ENCODE peak calls at places on chromosomes 4 and X, in nine cellular contexts. One of them, this sample, is unnamed.

GRCh38 chr4:168421671-168422070 is 58.6 kb downstream of the DDX60L start:
- DNase-seq in A549: no peak
- DNase-seq in suprapubic skin: no peak
- DNase-seq in transverse colon: no peak
- DNase-seq in uterus: no peak
- DNase-seq in NB4: no peak
- DNase-seq in gastrocnemius medialis: no peak
- DNase-seq in IMR-90: peak
- DNase-seq in HepG2: no peak
- DNase-seq in this sample: no peak

GRCh38 chr4:151095142-151095541 is 4.3 kb upstream of the RPS3A start:
- DNase-seq in suprapubic skin: no peak
- DNase-seq in uterus: no peak
- DNase-seq in gastrocnemius medialis: no peak
- DNase-seq in IMR-90: no peak
- DNase-seq in transverse colon: no peak
- DNase-seq in HepG2: no peak
- DNase-seq in NB4: no peak
- DNase-seq in A549: no peak
- DNase-seq in this sample: no peak

GRCh38 chr4:81631958-81632439 is 160.3 kb upstream of the RASGEF1B start:
- DNase-seq in uterus: no peak
- DNase-seq in suprapubic skin: no peak
- DNase-seq in HepG2: peak
- DNase-seq in NB4: no peak
- DNase-seq in A549: no peak
- DNase-seq in transverse colon: no peak
- DNase-seq in gastrocnemius medialis: no peak
- DNase-seq in IMR-90: peak
- DNase-seq in this sample: no peak

GRCh38 chr4:7045961-7046921 is 3.1 kb downstream of the TADA2B start:
- DNase-seq in gastrocnemius medialis: peak
- DNase-seq in transverse colon: no peak
- DNase-seq in IMR-90: no peak
- DNase-seq in HepG2: no peak
- DNase-seq in A549: no peak
- DNase-seq in suprapubic skin: no peak
- DNase-seq in uterus: no peak
- DNase-seq in NB4: peak
- DNase-seq in this sample: no peak

GRCh38 chrX:104987063-104987462 is 233.4 kb downstream of the TEX13A start:
- DNase-seq in suprapubic skin: no peak
- DNase-seq in A549: no peak
- DNase-seq in IMR-90: no peak
- DNase-seq in NB4: no peak
- DNase-seq in HepG2: no peak
- DNase-seq in gastrocnemius medialis: no peak
- DNase-seq in transverse colon: no peak
- DNase-seq in uterus: no peak
- DNase-seq in this sample: no peak

GRCh38 chr4:151801547-151802516 is 41.0 kb upstream of the GATB start:
- DNase-seq in transverse colon: peak
- DNase-seq in gastrocnemius medialis: no peak
- DNase-seq in A549: peak
- DNase-seq in IMR-90: peak
- DNase-seq in suprapubic skin: no peak
- DNase-seq in HepG2: peak
- DNase-seq in NB4: peak
- DNase-seq in uterus: peak
- DNase-seq in this sample: no peak

GRCh38 chr4:46506876-46507275 is 116.9 kb upstream of the GABRA2 start:
- DNase-seq in IMR-90: no peak
- DNase-seq in A549: no peak
- DNase-seq in gastrocnemius medialis: no peak
- DNase-seq in transverse colon: no peak
- DNase-seq in suprapubic skin: no peak
- DNase-seq in uterus: no peak
- DNase-seq in HepG2: no peak
- DNase-seq in NB4: no peak
- DNase-seq in this sample: no peak

GRCh38 chr4:125313989-125314602 is 659 bp upstream of the FAT4 start:
- DNase-seq in NB4: no peak
- DNase-seq in suprapubic skin: no peak
- DNase-seq in gastrocnemius medialis: no peak
- DNase-seq in uterus: no peak
- DNase-seq in A549: no peak
- DNase-seq in HepG2: peak
- DNase-seq in transverse colon: no peak
- DNase-seq in IMR-90: peak
- DNase-seq in this sample: no peak

GRCh38 chr4:112889619-112890294 is 159.7 kb upstream of the ANK2 start:
- DNase-seq in gastrocnemius medialis: no peak
- DNase-seq in IMR-90: peak
- DNase-seq in A549: no peak
- DNase-seq in transverse colon: no peak
- DNase-seq in HepG2: no peak
- DNase-seq in NB4: peak
- DNase-seq in uterus: no peak
- DNase-seq in suprapubic skin: no peak
- DNase-seq in this sample: no peak

GRCh38 chr4:159966741-159967140 is 863.9 kb downstream of the RAPGEF2 start:
- DNase-seq in IMR-90: no peak
- DNase-seq in NB4: no peak
- DNase-seq in A549: no peak
- DNase-seq in gastrocnemius medialis: no peak
- DNase-seq in transverse colon: no peak
- DNase-seq in uterus: no peak
- DNase-seq in HepG2: no peak
- DNase-seq in suprapubic skin: no peak
- DNase-seq in this sample: no peak

DNA sequence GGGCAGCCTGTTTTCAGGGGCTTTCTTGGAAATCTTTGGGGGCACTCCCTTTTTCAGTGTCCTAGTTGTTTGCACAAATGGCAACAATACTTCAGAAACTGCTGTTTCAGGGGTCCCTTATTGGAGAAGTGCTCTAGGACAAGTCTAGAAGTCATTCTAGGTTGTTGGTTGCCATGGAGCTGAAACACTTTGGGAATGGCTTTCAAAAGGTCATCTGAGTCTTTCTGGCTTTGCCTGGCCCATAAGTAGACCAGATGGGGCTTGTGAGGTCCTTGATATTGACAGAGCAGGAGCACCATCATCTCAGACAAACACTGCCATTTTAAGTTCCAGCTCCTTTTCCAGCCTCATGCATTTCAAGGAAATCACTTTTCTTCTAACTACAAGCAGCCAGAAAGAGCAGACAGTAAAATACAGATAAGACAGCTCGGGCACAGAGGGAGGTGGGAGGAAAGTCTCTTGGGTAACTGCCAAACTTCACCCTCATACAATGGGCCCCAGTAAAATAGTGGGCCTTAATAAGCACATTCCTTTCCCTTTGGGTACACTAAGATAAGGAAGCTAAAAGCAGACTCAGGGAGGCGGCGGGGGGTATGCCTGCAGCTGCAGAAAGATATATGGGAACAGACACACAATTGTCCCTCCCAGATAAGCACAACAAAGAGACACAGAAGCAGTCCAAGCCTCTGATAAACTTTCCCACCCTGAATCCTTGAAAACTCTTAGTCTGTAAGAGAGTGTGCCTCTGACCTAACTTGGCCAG is 8.5 kb upstream of the NXF3 start:
- DNase-seq in A549: no peak
- DNase-seq in IMR-90: no peak
- DNase-seq in NB4: no peak
- DNase-seq in transverse colon: no peak
- DNase-seq in uterus: no peak
- DNase-seq in gastrocnemius medialis: no peak
- DNase-seq in suprapubic skin: no peak
- DNase-seq in HepG2: peak
- DNase-seq in this sample: no peak
- TF ChIP-seq POLR2A in A549: no peak
- TF ChIP-seq POLR2A in IMR-90: no peak
- TF ChIP-seq POLR2A in NB4: no peak
- TF ChIP-seq POLR2A in transverse colon: no peak
- TF ChIP-seq POLR2A in uterus: no peak
- TF ChIP-seq POLR2A in gastrocnemius medialis: no peak
- TF ChIP-seq POLR2A in suprapubic skin: no peak
- TF ChIP-seq POLR2A in HepG2: no peak
- TF ChIP-seq POLR2A in this sample: no peak

GRCh38 chrX:288561-288991 is 7.4 kb downstream of the PLCXD1 start:
- DNase-seq in uterus: no peak
- DNase-seq in HepG2: no peak
- DNase-seq in suprapubic skin: peak
- DNase-seq in IMR-90: no peak
- DNase-seq in A549: no peak
- DNase-seq in gastrocnemius medialis: no peak
- DNase-seq in NB4: no peak
- DNase-seq in transverse colon: no peak
- DNase-seq in this sample: no peak

GRCh38 chrX:285076-285677 is 4.0 kb downstream of the PLCXD1 start:
- DNase-seq in transverse colon: no peak
- DNase-seq in IMR-90: no peak
- DNase-seq in suprapubic skin: no peak
- DNase-seq in uterus: no peak
- DNase-seq in gastrocnemius medialis: no peak
- DNase-seq in HepG2: no peak
- DNase-seq in A549: no peak
- DNase-seq in NB4: no peak
- DNase-seq in this sample: no peak

GRCh38 chrX:281166-281999 is at the start of gene PLCXD1:
- DNase-seq in transverse colon: no peak
- DNase-seq in NB4: no peak
- DNase-seq in HepG2: peak
- DNase-seq in uterus: peak
- DNase-seq in A549: peak
- DNase-seq in suprapubic skin: peak
- DNase-seq in IMR-90: peak
- DNase-seq in gastrocnemius medialis: no peak
- DNase-seq in this sample: no peak

GRCh38 chrX:287670-288069 is 6.5 kb downstream of the PLCXD1 start:
- DNase-seq in gastrocnemius medialis: peak
- DNase-seq in IMR-90: no peak
- DNase-seq in HepG2: no peak
- DNase-seq in NB4: no peak
- DNase-seq in uterus: no peak
- DNase-seq in suprapubic skin: no peak
- DNase-seq in A549: no peak
- DNase-seq in transverse colon: no peak
- DNase-seq in this sample: no peak

GRCh38 chrX:283115-283845 is 2.1 kb downstream of the PLCXD1 start:
- DNase-seq in gastrocnemius medialis: peak
- DNase-seq in uterus: peak
- DNase-seq in NB4: peak
- DNase-seq in IMR-90: peak
- DNase-seq in transverse colon: peak
- DNase-seq in HepG2: no peak
- DNase-seq in suprapubic skin: peak
- DNase-seq in A549: peak
- DNase-seq in this sample: peak
- TF ChIP-seq POLR2A in gastrocnemius medialis: no peak
- TF ChIP-seq POLR2A in uterus: no peak
- TF ChIP-seq POLR2A in NB4: peak
- TF ChIP-seq POLR2A in IMR-90: peak
- TF ChIP-seq POLR2A in transverse colon: no peak
- TF ChIP-seq POLR2A in HepG2: no peak
- TF ChIP-seq POLR2A in suprapubic skin: no peak
- TF ChIP-seq POLR2A in A549: peak
- TF ChIP-seq POLR2A in this sample: peak

GRCh38 chr4:26319467-26320158 is 1.2 kb upstream of the RBPJ start:
- DNase-seq in gastrocnemius medialis: peak
- DNase-seq in uterus: peak
- DNase-seq in A549: peak
- DNase-seq in HepG2: peak
- DNase-seq in IMR-90: peak
- DNase-seq in NB4: peak
- DNase-seq in transverse colon: peak
- DNase-seq in suprapubic skin: peak
- DNase-seq in this sample: peak
- TF ChIP-seq POLR2A in gastrocnemius medialis: no peak
- TF ChIP-seq POLR2A in uterus: peak
- TF ChIP-seq POLR2A in A549: no peak
- TF ChIP-seq POLR2A in HepG2: peak
- TF ChIP-seq POLR2A in IMR-90: peak
- TF ChIP-seq POLR2A in NB4: peak
- TF ChIP-seq POLR2A in transverse colon: no peak
- TF ChIP-seq POLR2A in suprapubic skin: no peak
- TF ChIP-seq POLR2A in this sample: no peak

GRCh38 chrX:48475774-48476577 is at the start of gene FTSJ1:
- DNase-seq in transverse colon: peak
- DNase-seq in suprapubic skin: peak
- DNase-seq in HepG2: peak
- DNase-seq in uterus: peak
- DNase-seq in NB4: peak
- DNase-seq in IMR-90: peak
- DNase-seq in gastrocnemius medialis: peak
- DNase-seq in A549: peak
- DNase-seq in this sample: peak
- TF ChIP-seq POLR2A in transverse colon: peak
- TF ChIP-seq POLR2A in suprapubic skin: no peak
- TF ChIP-seq POLR2A in HepG2: no peak
- TF ChIP-seq POLR2A in uterus: peak
- TF ChIP-seq POLR2A in NB4: peak
- TF ChIP-seq POLR2A in IMR-90: peak
- TF ChIP-seq POLR2A in gastrocnemius medialis: peak
- TF ChIP-seq POLR2A in A549: peak
- TF ChIP-seq POLR2A in this sample: peak

DNA sequence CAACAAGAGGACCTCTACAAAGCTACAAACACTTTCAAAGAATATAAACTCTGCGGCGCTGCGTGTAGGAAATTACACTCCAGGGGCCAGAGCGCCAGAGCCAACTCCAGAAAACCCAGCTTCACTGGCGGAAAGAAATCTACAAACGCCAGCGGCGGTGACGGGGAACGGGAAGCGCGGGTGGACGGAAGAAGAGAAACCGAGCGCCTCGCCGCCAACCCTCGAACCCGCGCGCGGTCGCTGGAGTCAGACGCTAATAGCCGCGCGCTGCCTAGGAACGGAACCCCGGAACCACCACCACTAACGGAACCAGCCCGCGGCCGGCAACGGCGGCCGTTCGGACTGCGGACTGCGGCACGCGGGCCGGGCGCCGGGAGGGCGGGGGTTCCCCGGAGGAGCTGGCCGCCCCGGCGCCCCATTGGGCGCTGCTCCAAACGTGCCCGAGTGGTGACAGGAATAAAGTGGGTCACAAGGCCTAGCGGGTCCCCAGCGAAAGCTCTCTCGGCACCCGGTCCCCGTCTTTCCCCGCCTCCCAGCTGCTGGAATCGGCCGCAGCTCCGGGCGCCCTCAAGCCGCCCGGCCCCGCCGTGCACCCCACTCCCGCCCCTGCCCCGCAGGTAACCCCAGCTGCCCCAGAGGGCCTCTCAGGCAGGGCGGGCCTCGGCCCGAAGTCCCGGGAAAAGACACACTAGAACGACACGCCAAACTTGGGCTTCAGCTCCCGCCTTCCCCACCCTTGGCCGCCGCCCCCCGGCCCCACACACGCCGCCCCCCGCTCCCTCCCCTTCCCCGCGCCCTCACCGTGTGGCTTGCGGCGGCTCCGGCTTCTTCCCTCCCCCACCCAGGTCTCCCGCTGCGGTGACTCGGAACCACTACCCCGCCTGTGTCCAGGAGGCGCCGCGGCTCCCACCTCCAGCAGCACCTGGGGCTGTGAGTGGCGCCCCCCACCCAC is 752 bp downstream of the CLOCK start:
- DNase-seq in suprapubic skin: peak
- DNase-seq in A549: peak
- DNase-seq in HepG2: peak
- DNase-seq in gastrocnemius medialis: peak
- DNase-seq in uterus: peak
- DNase-seq in NB4: peak
- DNase-seq in transverse colon: peak
- DNase-seq in IMR-90: peak
- DNase-seq in this sample: peak
- TF ChIP-seq POLR2A in suprapubic skin: peak
- TF ChIP-seq POLR2A in A549: peak
- TF ChIP-seq POLR2A in HepG2: peak
- TF ChIP-seq POLR2A in gastrocnemius medialis: peak
- TF ChIP-seq POLR2A in uterus: peak
- TF ChIP-seq POLR2A in NB4: no peak
- TF ChIP-seq POLR2A in transverse colon: peak
- TF ChIP-seq POLR2A in IMR-90: peak
- TF ChIP-seq POLR2A in this sample: peak

This sample was measured in H54.